ENCODE peak calls at places on chromosomes 13 and 19, in nine cellular contexts. P, B, O, Y, N, D, A, I and L are unnamed samples.
A peak's percentile ranks its signal among the peaks of the same experiment; 100 is the strongest.

GRCh38 chr13:96229356-96229755 is 139.4 kb downstream of the HS6ST3 start:
- DNase-seq in P (no peak), B (no peak), O (peak; percentile 16), Y (peak; percentile 32), N (no peak), D (peak; percentile 18), A (peak; percentile 35), I (no peak), L (no peak)

GRCh38 chr19:18110833-18111232 is 13.3 kb downstream of the MAST3 start:
- DNase-seq in P (no peak), B (no peak), O (no peak), Y (no peak), N (no peak), D (no peak), A (no peak), I (no peak), L (no peak)

GRCh38 chr19:7887408-7888144 is 734 bp upstream of the LRRC8E start:
- DNase-seq in P (no peak), B (no peak), O (no peak), Y (no peak), N (no peak), D (no peak), A (no peak), I (no peak), L (no peak)

GRCh38 chr13:97855570-97855970 is 97.9 kb upstream of the IPO5 start:
- DNase-seq in P (peak; percentile 45), B (no peak), O (peak; percentile 91), Y (peak; percentile 89), N (peak; percentile 68), D (peak; percentile 38), A (peak; percentile 92), I (peak; percentile 91), L (peak; percentile 66)

GRCh38 chr19:28258794-28259193 is 954.2 kb downstream of the UQCRFS1 start:
- DNase-seq in P (no peak), B (no peak), O (no peak), Y (no peak), N (no peak), D (no peak), A (no peak), I (no peak), L (no peak)

GRCh38 chr19:13033244-13033643 is 38.0 kb downstream of the NFIX start:
- DNase-seq in P (no peak), B (no peak), O (no peak), Y (no peak), N (no peak), D (no peak), A (no peak), I (peak; percentile 50), L (no peak)

GRCh38 chr19:15841875-15842569 is 26.6 kb upstream of the OR10H1 start:
- DNase-seq in P (no peak), B (no peak), O (no peak), Y (no peak), N (no peak), D (no peak), A (no peak), I (no peak), L (no peak)

GRCh38 chr19:39843919-39844793 is 2.0 kb downstream of the FBL start:
- DNase-seq in P (no peak), B (no peak), O (peak; percentile 71), Y (peak; percentile 71), N (peak; percentile 18), D (peak; percentile 36), A (peak; percentile 65), I (peak; percentile 60), L (peak; percentile 53)

GRCh38 chr19:5354403-5354802 is 13.8 kb upstream of the PTPRS start:
- DNase-seq in P (no peak), B (no peak), O (peak; percentile 19), Y (peak; percentile 29), N (no peak), D (peak; percentile 28), A (no peak), I (no peak), L (no peak)

GRCh38 chr19:55487884-55488687 is at the start of gene SSC5D:
- DNase-seq in P (no peak), B (no peak), O (peak; percentile 70), Y (peak; percentile 51), N (no peak), D (no peak), A (no peak), I (peak; percentile 51), L (peak; percentile 48)

GRCh38 chr19:14048439-14049153 is 13.3 kb downstream of the PALM3 start:
- DNase-seq in P (no peak), B (peak; percentile 41), O (peak; percentile 24), Y (peak; percentile 46), N (no peak), D (peak; percentile 70), A (peak; percentile 62), I (no peak), L (peak; percentile 11)

GRCh38 chr19:4228765-4229178 is 551 bp upstream of the EBI3 start:
- DNase-seq in P (no peak), B (no peak), O (no peak), Y (no peak), N (no peak), D (no peak), A (no peak), I (no peak), L (no peak)

GRCh38 chr13:65417953-65418352 is 1812.2 kb downstream of the PCDH9 start:
- DNase-seq in P (no peak), B (no peak), O (no peak), Y (no peak), N (no peak), D (no peak), A (no peak), I (no peak), L (peak; percentile 2)

GRCh38 chr13:45337395-45337794 is 3.6 kb downstream of the TPT1 start:
- DNase-seq in P (no peak), B (no peak), O (no peak), Y (no peak), N (no peak), D (no peak), A (no peak), I (no peak), L (no peak)

GRCh38 chr13:26459276-26460131 is 98.0 kb upstream of the WASF3 start:
- DNase-seq in P (no peak), B (peak; percentile 67), O (peak; percentile 54), Y (peak; percentile 75), N (no peak), D (no peak), A (no peak), I (no peak), L (peak; percentile 29)

GRCh38 chr19:31110331-31110730 is 238.9 kb downstream of the TSHZ3 start:
- DNase-seq in P (no peak), B (no peak), O (peak; percentile 68), Y (peak; percentile 76), N (peak; percentile 29), D (peak; percentile 13), A (peak; percentile 52), I (peak; percentile 66), L (peak; percentile 26)

GRCh38 chr19:1364070-1364719 is 19.5 kb upstream of the NDUFS7 start:
- DNase-seq in P (no peak), B (no peak), O (peak; percentile 19), Y (no peak), N (no peak), D (no peak), A (no peak), I (no peak), L (no peak)
- TF ChIP-seq CTCF in P (no peak), B (peak; percentile 6), O (peak; percentile 29), Y (peak; percentile 34), N (peak; percentile 14), D (peak; percentile 57), A (peak; percentile 18), I (peak; percentile 41), L (peak; percentile 63)

GRCh38 chr19:9935409-9936062 is 779 bp downstream of the OLFM2 start:
- DNase-seq in P (no peak), B (no peak), O (no peak), Y (no peak), N (no peak), D (no peak), A (peak; percentile 23), I (no peak), L (no peak)

GRCh38 chr19:9937001-9937411 is 691 bp upstream of the OLFM2 start:
- DNase-seq in P (no peak), B (no peak), O (no peak), Y (no peak), N (no peak), D (no peak), A (no peak), I (no peak), L (no peak)

GRCh38 chr19:9936151-9937000 is at the start of gene OLFM2:
- DNase-seq in P (no peak), B (peak; percentile 40), O (no peak), Y (no peak), N (no peak), D (peak; percentile 40), A (peak; percentile 76), I (no peak), L (no peak)

GRCh38 chr19:9932835-9933234 is 3.5 kb downstream of the OLFM2 start:
- DNase-seq in P (no peak), B (no peak), O (no peak), Y (no peak), N (no peak), D (no peak), A (no peak), I (no peak), L (no peak)

DNA sequence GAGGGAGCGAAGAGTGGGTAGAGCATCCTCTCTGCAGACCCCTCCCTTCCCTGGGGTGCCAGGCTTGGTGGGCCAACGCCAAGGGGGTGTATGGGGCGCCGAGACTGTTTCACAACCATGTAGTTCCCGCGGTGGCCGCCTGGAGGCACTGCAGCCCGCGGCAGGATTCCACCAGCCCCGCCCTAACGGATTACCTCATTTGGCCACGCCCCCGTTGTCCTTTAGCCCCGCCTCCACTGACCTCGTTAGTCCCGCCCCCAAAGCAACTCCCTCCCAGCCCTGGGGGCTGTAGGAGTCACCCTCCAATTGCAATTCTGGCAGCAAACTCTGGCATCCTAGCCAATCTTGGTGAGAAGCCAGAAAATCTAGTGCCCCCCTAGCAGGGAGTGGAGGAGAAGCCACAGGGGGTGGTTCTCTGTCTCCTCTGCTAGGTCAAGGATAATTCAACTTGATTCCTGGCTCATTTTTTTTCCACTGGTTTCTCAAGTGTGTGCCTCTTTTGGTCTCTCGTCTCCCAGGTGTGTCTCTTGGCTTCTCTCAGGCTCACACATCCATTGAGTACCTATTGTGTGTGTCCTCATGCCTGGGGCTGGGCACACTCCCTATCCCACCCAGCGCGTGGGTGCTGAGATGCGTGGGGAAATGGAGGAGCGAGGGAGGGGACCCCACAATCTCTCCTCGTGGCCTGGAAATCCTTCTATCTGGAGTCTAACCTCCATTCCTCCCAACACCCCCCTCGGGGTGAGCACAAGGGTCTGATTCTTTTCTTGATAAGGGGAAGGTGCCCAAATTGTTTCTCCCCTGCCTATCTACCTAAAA is 2.0 kb downstream of the OLFM2 start:
- DNase-seq in P (no peak), B (peak; percentile 74), O (peak; percentile 77), Y (peak; percentile 82), N (no peak), D (peak; percentile 91), A (peak; percentile 89), I (peak; percentile 55), L (peak; percentile 45)
- TF ChIP-seq CTCF in P (peak; percentile 95), B (peak; percentile 60), O (peak; percentile 80), Y (peak; percentile 92), N (peak; percentile 91), D (peak; percentile 98), A (peak; percentile 83), I (peak; percentile 85), L (peak; percentile 100)

GRCh38 chr19:10389863-10390262 is 9.5 kb upstream of the TYK2 start:
- DNase-seq in P (no peak), B (no peak), O (no peak), Y (no peak), N (no peak), D (no peak), A (no peak), I (no peak), L (no peak)
- TF ChIP-seq CTCF in P (no peak), B (peak; percentile 9), O (peak; percentile 19), Y (peak; percentile 32), N (no peak), D (no peak), A (peak; percentile 8), I (peak; percentile 7), L (no peak)

GRCh38 chr13:110342474-110342873 is 35.4 kb downstream of the COL4A2 start:
- DNase-seq in P (no peak), B (no peak), O (no peak), Y (no peak), N (no peak), D (no peak), A (no peak), I (no peak), L (no peak)
- TF ChIP-seq CTCF in P (no peak), B (no peak), O (no peak), Y (no peak), N (no peak), D (no peak), A (no peak), I (no peak), L (no peak)